ENCODE peak calls at places on chromosomes 13 and 19, in six cellular contexts. One of them, this sample, is unnamed.

GRCh38 chr19:46030861-46031550 is 8.2 kb upstream of the PGLYRP1 start:
- DNase-seq in dorsolateral prefrontal cortex: no peak
- DNase-seq in tibial nerve: no peak
- DNase-seq in fibroblast of lung: no peak
- DNase-seq in CD8-positive, alpha-beta memory T cell: no peak
- DNase-seq in Caco-2: peak
- DNase-seq in this sample: no peak

GRCh38 chr19:48310227-48310626 is 15.1 kb upstream of the EMP3 start:
- DNase-seq in dorsolateral prefrontal cortex: no peak
- DNase-seq in tibial nerve: no peak
- DNase-seq in fibroblast of lung: no peak
- DNase-seq in CD8-positive, alpha-beta memory T cell: no peak
- DNase-seq in Caco-2: no peak
- DNase-seq in this sample: no peak

GRCh38 chr13:30864352-30865130 is 41.5 kb upstream of the MEDAG start:
- DNase-seq in dorsolateral prefrontal cortex: no peak
- DNase-seq in tibial nerve: no peak
- DNase-seq in fibroblast of lung: peak
- DNase-seq in CD8-positive, alpha-beta memory T cell: no peak
- DNase-seq in Caco-2: no peak
- DNase-seq in this sample: no peak

GRCh38 chr13:98026457-98026857 is 73.0 kb downstream of the IPO5 start:
- DNase-seq in dorsolateral prefrontal cortex: no peak
- DNase-seq in tibial nerve: no peak
- DNase-seq in fibroblast of lung: peak
- DNase-seq in CD8-positive, alpha-beta memory T cell: no peak
- DNase-seq in Caco-2: no peak
- DNase-seq in this sample: no peak

GRCh38 chr13:83449666-83450395 is 432.4 kb downstream of the SLITRK1 start:
- DNase-seq in dorsolateral prefrontal cortex: no peak
- DNase-seq in tibial nerve: no peak
- DNase-seq in fibroblast of lung: peak
- DNase-seq in CD8-positive, alpha-beta memory T cell: no peak
- DNase-seq in Caco-2: no peak
- DNase-seq in this sample: no peak

GRCh38 chr13:68467160-68467559 is 1237.0 kb upstream of the PCDH9 start:
- DNase-seq in dorsolateral prefrontal cortex: no peak
- DNase-seq in tibial nerve: no peak
- DNase-seq in fibroblast of lung: no peak
- DNase-seq in CD8-positive, alpha-beta memory T cell: no peak
- DNase-seq in Caco-2: no peak
- DNase-seq in this sample: no peak

GRCh38 chr19:28420731-28421550 is 792.0 kb downstream of the UQCRFS1 start:
- DNase-seq in dorsolateral prefrontal cortex: no peak
- DNase-seq in tibial nerve: no peak
- DNase-seq in fibroblast of lung: peak
- DNase-seq in CD8-positive, alpha-beta memory T cell: no peak
- DNase-seq in Caco-2: no peak
- DNase-seq in this sample: no peak

GRCh38 chr13:102901615-102902305 is 55.9 kb downstream of the ERCC5 start:
- DNase-seq in dorsolateral prefrontal cortex: no peak
- DNase-seq in tibial nerve: no peak
- DNase-seq in fibroblast of lung: peak
- DNase-seq in CD8-positive, alpha-beta memory T cell: no peak
- DNase-seq in Caco-2: no peak
- DNase-seq in this sample: no peak

GRCh38 chr19:10514211-10515145 is 2.8 kb downstream of the S1PR5 start:
- DNase-seq in dorsolateral prefrontal cortex: no peak
- DNase-seq in tibial nerve: no peak
- DNase-seq in fibroblast of lung: no peak
- DNase-seq in CD8-positive, alpha-beta memory T cell: peak
- DNase-seq in Caco-2: no peak
- DNase-seq in this sample: no peak

GRCh38 chr19:53553865-53554791 is 16.2 kb downstream of the ZNF331 start:
- DNase-seq in dorsolateral prefrontal cortex: peak
- DNase-seq in tibial nerve: peak
- DNase-seq in fibroblast of lung: peak
- DNase-seq in CD8-positive, alpha-beta memory T cell: peak
- DNase-seq in Caco-2: peak
- DNase-seq in this sample: peak

GRCh38 chr13:93416943-93417342 is 190.3 kb downstream of the GPC6 start:
- DNase-seq in dorsolateral prefrontal cortex: no peak
- DNase-seq in tibial nerve: no peak
- DNase-seq in fibroblast of lung: no peak
- DNase-seq in CD8-positive, alpha-beta memory T cell: no peak
- DNase-seq in Caco-2: no peak
- DNase-seq in this sample: no peak

DNA sequence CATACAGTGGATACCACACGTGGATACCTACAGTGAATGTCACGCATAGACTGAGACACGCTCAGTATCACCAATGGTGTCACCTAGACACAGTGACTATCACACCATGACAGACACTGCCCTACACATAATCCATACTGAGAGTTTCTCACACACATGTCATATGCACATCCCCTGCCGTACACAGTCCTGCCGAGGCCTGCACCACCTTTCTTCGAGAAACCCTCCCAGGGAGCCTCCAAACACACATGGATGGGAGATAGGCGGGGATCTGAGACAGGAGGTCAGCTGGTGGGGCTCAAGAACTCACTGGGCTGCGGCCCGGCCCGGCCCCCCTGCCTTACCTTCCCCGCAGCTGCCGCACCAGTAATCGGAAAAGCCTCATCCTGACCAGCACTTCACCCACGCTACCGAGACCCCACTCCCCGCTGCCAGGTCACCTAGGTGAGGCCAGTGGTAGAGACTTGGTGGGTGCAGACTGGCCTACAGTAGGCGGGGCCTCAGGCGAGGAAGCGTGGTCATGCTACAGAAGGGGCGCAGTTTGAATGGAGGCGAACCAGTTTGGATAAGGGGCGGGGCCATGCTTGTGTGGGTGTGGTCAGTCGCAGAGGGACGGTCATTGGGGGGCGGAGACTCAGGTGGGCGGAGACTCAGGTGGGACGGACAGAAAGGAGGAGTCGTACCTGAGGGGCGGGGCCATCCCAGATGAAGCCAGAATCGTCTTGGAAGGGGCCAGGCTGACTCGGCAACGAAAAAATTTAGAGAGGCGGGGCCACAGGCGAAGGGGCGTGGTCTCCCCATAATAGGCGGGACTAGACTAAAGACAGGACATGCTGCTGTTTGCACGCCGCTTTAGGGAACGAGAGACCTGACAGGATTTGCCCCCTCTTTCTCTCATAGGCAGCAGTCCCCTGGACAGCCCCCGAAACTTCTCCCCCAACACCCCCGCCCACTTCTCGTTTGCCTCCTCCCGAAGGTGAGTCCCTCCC is 2.1 kb downstream of the MAST1 start:
- DNase-seq in dorsolateral prefrontal cortex: peak
- DNase-seq in tibial nerve: no peak
- DNase-seq in fibroblast of lung: peak
- DNase-seq in CD8-positive, alpha-beta memory T cell: peak
- DNase-seq in Caco-2: peak
- DNase-seq in this sample: no peak
- H3K4me3 ChIP-seq in dorsolateral prefrontal cortex: peak
- H3K4me3 ChIP-seq in tibial nerve: no peak
- H3K4me3 ChIP-seq in fibroblast of lung: peak
- H3K4me3 ChIP-seq in CD8-positive, alpha-beta memory T cell: no peak
- H3K4me3 ChIP-seq in Caco-2: no peak
- H3K4me3 ChIP-seq in this sample: no peak

GRCh38 chr19:1015782-1016646 is 4.9 kb downstream of the TMEM259 start:
- DNase-seq in dorsolateral prefrontal cortex: no peak
- DNase-seq in tibial nerve: no peak
- DNase-seq in fibroblast of lung: no peak
- DNase-seq in CD8-positive, alpha-beta memory T cell: no peak
- DNase-seq in Caco-2: no peak
- DNase-seq in this sample: no peak

GRCh38 chr19:1015061-1015781 is 5.7 kb downstream of the TMEM259 start:
- DNase-seq in dorsolateral prefrontal cortex: no peak
- DNase-seq in tibial nerve: no peak
- DNase-seq in fibroblast of lung: no peak
- DNase-seq in CD8-positive, alpha-beta memory T cell: no peak
- DNase-seq in Caco-2: no peak
- DNase-seq in this sample: no peak

GRCh38 chr19:1017115-1017905 is 3.6 kb downstream of the TMEM259 start:
- DNase-seq in dorsolateral prefrontal cortex: no peak
- DNase-seq in tibial nerve: no peak
- DNase-seq in fibroblast of lung: no peak
- DNase-seq in CD8-positive, alpha-beta memory T cell: no peak
- DNase-seq in Caco-2: no peak
- DNase-seq in this sample: no peak

GRCh38 chr19:1017906-1018305 is 3.0 kb downstream of the TMEM259 start:
- DNase-seq in dorsolateral prefrontal cortex: no peak
- DNase-seq in tibial nerve: no peak
- DNase-seq in fibroblast of lung: no peak
- DNase-seq in CD8-positive, alpha-beta memory T cell: no peak
- DNase-seq in Caco-2: no peak
- DNase-seq in this sample: no peak

DNA sequence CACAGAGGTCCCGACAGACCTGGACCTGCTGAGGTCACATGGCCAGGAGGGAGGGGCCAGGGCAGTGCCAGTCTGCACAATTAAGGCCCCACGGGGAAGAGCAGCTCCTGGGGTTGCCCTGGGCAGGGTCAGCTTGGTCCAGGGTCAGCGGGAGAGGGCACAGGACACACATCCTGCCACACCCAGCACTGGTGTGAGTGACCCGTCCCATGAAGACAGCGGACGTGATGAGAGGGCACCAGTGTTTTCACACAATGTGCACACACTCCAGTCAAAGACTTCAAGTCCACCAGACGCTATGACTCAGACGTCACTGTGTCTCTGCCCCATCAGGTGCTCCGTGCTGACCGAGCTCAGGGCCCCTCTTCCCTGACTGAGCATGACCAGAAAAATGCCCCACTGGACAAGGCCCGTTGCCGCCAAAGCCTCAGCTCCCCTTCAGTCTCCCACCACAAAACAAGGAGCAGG is 4.2 kb downstream of the TMEM259 start:
- DNase-seq in dorsolateral prefrontal cortex: no peak
- DNase-seq in tibial nerve: no peak
- DNase-seq in fibroblast of lung: peak
- DNase-seq in CD8-positive, alpha-beta memory T cell: no peak
- DNase-seq in Caco-2: no peak
- DNase-seq in this sample: no peak
- H3K4me3 ChIP-seq in dorsolateral prefrontal cortex: no peak
- H3K4me3 ChIP-seq in tibial nerve: no peak
- H3K4me3 ChIP-seq in fibroblast of lung: no peak
- H3K4me3 ChIP-seq in CD8-positive, alpha-beta memory T cell: no peak
- H3K4me3 ChIP-seq in Caco-2: no peak
- H3K4me3 ChIP-seq in this sample: no peak

GRCh38 chr19:17266589-17266974 is 661 bp upstream of the BABAM1 start:
- DNase-seq in dorsolateral prefrontal cortex: no peak
- DNase-seq in tibial nerve: no peak
- DNase-seq in fibroblast of lung: no peak
- DNase-seq in CD8-positive, alpha-beta memory T cell: no peak
- DNase-seq in Caco-2: no peak
- DNase-seq in this sample: no peak

GRCh38 chr19:17268754-17269153 is 1.5 kb downstream of the BABAM1 start:
- DNase-seq in dorsolateral prefrontal cortex: no peak
- DNase-seq in tibial nerve: no peak
- DNase-seq in fibroblast of lung: no peak
- DNase-seq in CD8-positive, alpha-beta memory T cell: no peak
- DNase-seq in Caco-2: no peak
- DNase-seq in this sample: no peak

GRCh38 chr19:17266026-17266425 is 1.2 kb upstream of the BABAM1 start:
- DNase-seq in dorsolateral prefrontal cortex: no peak
- DNase-seq in tibial nerve: no peak
- DNase-seq in fibroblast of lung: no peak
- DNase-seq in CD8-positive, alpha-beta memory T cell: no peak
- DNase-seq in Caco-2: no peak
- DNase-seq in this sample: no peak

GRCh38 chr19:17264641-17264979 is at the start of gene USHBP1:
- DNase-seq in dorsolateral prefrontal cortex: no peak
- DNase-seq in tibial nerve: no peak
- DNase-seq in fibroblast of lung: no peak
- DNase-seq in CD8-positive, alpha-beta memory T cell: no peak
- DNase-seq in Caco-2: no peak
- DNase-seq in this sample: no peak

DNA sequence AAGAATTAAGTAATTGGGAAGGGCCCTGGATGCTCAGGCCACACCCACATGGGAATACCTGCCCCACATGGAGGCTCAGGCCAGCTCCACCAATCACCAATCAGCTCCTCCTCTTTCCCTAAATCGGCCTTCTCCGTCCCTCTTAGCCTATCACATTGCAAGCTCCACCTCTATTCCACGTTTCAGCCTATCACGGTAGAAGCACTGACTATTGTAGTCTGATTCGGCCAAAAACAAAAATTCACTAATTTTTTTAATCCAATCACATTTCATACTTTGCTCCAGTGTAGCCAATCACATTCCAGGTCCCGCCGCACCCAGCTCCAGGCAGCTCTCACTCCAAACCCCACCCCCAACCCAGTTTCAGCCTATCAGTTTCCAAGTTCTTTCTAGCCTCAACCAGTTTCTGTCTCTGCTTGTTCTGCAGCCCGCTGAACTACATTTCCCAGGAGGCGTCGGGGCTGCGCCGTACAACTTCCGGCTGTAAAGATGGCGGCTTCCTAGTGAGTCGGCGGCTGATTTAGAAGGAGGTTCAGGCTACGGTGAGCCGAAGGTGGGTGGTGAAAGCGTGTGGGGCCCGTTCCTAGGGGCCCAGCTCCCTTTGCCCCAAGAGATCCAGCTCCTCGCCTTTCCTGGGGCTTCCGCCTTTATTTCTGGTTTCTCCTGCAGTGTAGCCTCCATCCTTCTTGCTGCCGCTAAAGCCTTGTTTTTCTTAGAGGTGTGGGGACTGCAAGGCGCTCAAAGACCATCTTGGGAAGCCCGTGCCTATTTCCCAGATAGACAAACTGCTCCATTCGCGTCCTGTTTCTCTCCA is at the start of gene BABAM1:
- DNase-seq in dorsolateral prefrontal cortex: peak
- DNase-seq in tibial nerve: peak
- DNase-seq in fibroblast of lung: peak
- DNase-seq in CD8-positive, alpha-beta memory T cell: peak
- DNase-seq in Caco-2: peak
- DNase-seq in this sample: peak
- H3K4me3 ChIP-seq in dorsolateral prefrontal cortex: peak
- H3K4me3 ChIP-seq in tibial nerve: peak
- H3K4me3 ChIP-seq in fibroblast of lung: peak
- H3K4me3 ChIP-seq in CD8-positive, alpha-beta memory T cell: peak
- H3K4me3 ChIP-seq in Caco-2: peak
- H3K4me3 ChIP-seq in this sample: peak

DNA sequence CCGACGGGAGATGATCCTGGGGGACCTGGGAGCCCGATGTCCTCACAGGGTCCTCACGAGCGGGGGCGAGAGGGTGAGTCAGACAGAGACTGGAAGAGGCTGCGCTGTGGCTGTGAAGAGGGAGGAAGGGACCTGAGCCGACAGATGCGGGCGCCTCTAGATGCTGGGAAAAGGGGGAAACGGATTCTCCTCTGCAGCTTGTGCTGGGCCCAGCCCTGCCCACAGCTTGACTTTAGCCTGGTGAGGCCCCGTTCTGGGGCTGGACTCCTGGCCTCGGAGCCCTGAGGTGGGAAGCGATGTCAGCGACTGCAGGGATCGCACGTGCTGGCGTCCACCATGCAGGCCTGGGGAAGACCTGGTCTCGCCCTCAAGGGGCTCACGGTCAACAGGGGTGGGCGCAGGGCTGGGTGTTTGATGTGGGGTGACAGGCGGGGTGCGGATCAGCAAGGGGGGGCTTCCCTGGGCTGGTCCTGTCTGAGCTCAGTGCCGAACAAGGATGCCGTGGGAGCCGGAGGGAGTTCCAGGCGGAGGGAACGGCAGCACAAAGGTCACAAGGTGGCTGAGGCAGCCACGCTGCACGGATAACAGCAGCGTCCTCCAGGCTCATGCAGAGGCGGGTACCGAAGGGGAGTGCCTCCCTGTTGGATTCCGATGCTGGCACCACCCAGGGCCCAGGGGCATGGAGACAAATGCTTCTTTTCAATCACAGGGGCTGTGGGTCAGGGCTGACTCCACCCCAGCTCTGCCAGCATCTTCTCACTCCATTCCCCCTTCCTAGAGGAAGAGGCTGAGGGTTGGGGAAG is 31.7 kb downstream of the PIP5K1C start:
- DNase-seq in dorsolateral prefrontal cortex: no peak
- DNase-seq in tibial nerve: no peak
- DNase-seq in fibroblast of lung: peak
- DNase-seq in CD8-positive, alpha-beta memory T cell: no peak
- DNase-seq in Caco-2: no peak
- DNase-seq in this sample: no peak
- H3K4me3 ChIP-seq in dorsolateral prefrontal cortex: no peak
- H3K4me3 ChIP-seq in tibial nerve: no peak
- H3K4me3 ChIP-seq in fibroblast of lung: no peak
- H3K4me3 ChIP-seq in CD8-positive, alpha-beta memory T cell: no peak
- H3K4me3 ChIP-seq in Caco-2: no peak
- H3K4me3 ChIP-seq in this sample: no peak

This sample was measured in CD8-positive, alpha-beta T cell.